ENCODE peak calls at places on chromosomes 13 and 19, in four cellular contexts. One of them, this sample, is unnamed.

GRCh38 chr19:40555978-40556689 is 20.5 kb upstream of the SHKBP1 start:
- DNase-seq in K562: no peak
- DNase-seq in HEK293T: no peak
- DNase-seq in GM12878: no peak
- DNase-seq in this sample: no peak

GRCh38 chr19:50639121-50640112 is at the start of gene SYT3:
- DNase-seq in K562: peak; percentile 95
- DNase-seq in HEK293T: peak; percentile 82
- DNase-seq in GM12878: no peak
- DNase-seq in this sample: no peak

GRCh38 chr13:95865080-95865597 is 188.1 kb downstream of the UGGT2 start:
- DNase-seq in K562: no peak
- DNase-seq in HEK293T: no peak
- DNase-seq in GM12878: no peak
- DNase-seq in this sample: no peak

GRCh38 chr13:28735481-28736029 is 16.8 kb upstream of the SLC46A3 start:
- DNase-seq in K562: no peak
- DNase-seq in HEK293T: no peak
- DNase-seq in GM12878: no peak
- DNase-seq in this sample: no peak

GRCh38 chr13:43196171-43196611 is 172.8 kb downstream of the DNAJC15 start:
- DNase-seq in K562: no peak
- DNase-seq in HEK293T: no peak
- DNase-seq in GM12878: no peak
- DNase-seq in this sample: no peak

GRCh38 chr13:47332149-47332548 is 435.3 kb upstream of the HTR2A start:
- DNase-seq in K562: no peak
- DNase-seq in HEK293T: no peak
- DNase-seq in GM12878: no peak
- DNase-seq in this sample: no peak

GRCh38 chr13:48006396-48006795 is 5.3 kb upstream of the SUCLA2 start:
- DNase-seq in K562: no peak
- DNase-seq in HEK293T: no peak
- DNase-seq in GM12878: no peak
- DNase-seq in this sample: no peak

GRCh38 chr13:35810286-35810685 is 320.9 kb downstream of the DCLK1 start:
- DNase-seq in K562: no peak
- DNase-seq in HEK293T: no peak
- DNase-seq in GM12878: no peak
- DNase-seq in this sample: no peak

GRCh38 chr19:55156202-55157063 is 1.1 kb downstream of the TNNI3 start:
- DNase-seq in K562: peak; percentile 93
- DNase-seq in HEK293T: peak; percentile 88
- DNase-seq in GM12878: no peak
- DNase-seq in this sample: peak; percentile 64

GRCh38 chr13:111880185-111880584 is 186.8 kb upstream of the SOX1 start:
- DNase-seq in K562: no peak
- DNase-seq in HEK293T: no peak
- DNase-seq in GM12878: no peak
- DNase-seq in this sample: no peak

GRCh38 chr19:45059258-45059965 is 16.9 kb downstream of the ZNF296 start:
- DNase-seq in K562: peak; percentile 78
- DNase-seq in HEK293T: peak; percentile 87
- DNase-seq in GM12878: no peak
- DNase-seq in this sample: peak; percentile 78

GRCh38 chr19:50358483-50359431 is 6.7 kb downstream of the NAPSA start:
- DNase-seq in K562: peak; percentile 96
- DNase-seq in HEK293T: no peak
- DNase-seq in GM12878: peak; percentile 48
- DNase-seq in this sample: no peak

GRCh38 chr13:65914707-65915106 is 1315.4 kb downstream of the PCDH9 start:
- DNase-seq in K562: no peak
- DNase-seq in HEK293T: no peak
- DNase-seq in GM12878: no peak
- DNase-seq in this sample: no peak

GRCh38 chr19:42311612-42312160 is 1.4 kb upstream of the TMEM145 start:
- DNase-seq in K562: no peak
- DNase-seq in HEK293T: peak; percentile 31
- DNase-seq in GM12878: no peak
- DNase-seq in this sample: no peak

GRCh38 chr13:37905736-37906135 is 36.2 kb upstream of the TRPC4 start:
- DNase-seq in K562: no peak
- DNase-seq in HEK293T: no peak
- DNase-seq in GM12878: no peak
- DNase-seq in this sample: no peak

GRCh38 chr13:34346626-34347025 is 528.7 kb downstream of the RFC3 start:
- DNase-seq in K562: no peak
- DNase-seq in HEK293T: no peak
- DNase-seq in GM12878: no peak
- DNase-seq in this sample: no peak

GRCh38 chr19:20028611-20029010 is 10.7 kb downstream of the ZNF682 start:
- DNase-seq in K562: no peak
- DNase-seq in HEK293T: no peak
- DNase-seq in GM12878: no peak
- DNase-seq in this sample: no peak

GRCh38 chr19:45499196-45500180 is 1.2 kb downstream of the PPM1N start:
- DNase-seq in K562: peak; percentile 72
- DNase-seq in HEK293T: peak; percentile 57
- DNase-seq in GM12878: no peak
- DNase-seq in this sample: no peak

GRCh38 chr13:47519626-47520025 is 481.4 kb downstream of the SUCLA2 start:
- DNase-seq in K562: no peak
- DNase-seq in HEK293T: no peak
- DNase-seq in GM12878: no peak
- DNase-seq in this sample: no peak

GRCh38 chr13:84430441-84430840 is 548.2 kb upstream of the SLITRK1 start:
- DNase-seq in K562: no peak
- DNase-seq in HEK293T: no peak
- DNase-seq in GM12878: no peak
- DNase-seq in this sample: no peak

GRCh38 chr19:1259206-1259872 is 9.8 kb upstream of the CIRBP start:
- DNase-seq in K562: no peak
- DNase-seq in HEK293T: no peak
- DNase-seq in GM12878: peak; percentile 73
- DNase-seq in this sample: peak; percentile 86

GRCh38 chr13:74243637-74244526 is 109.7 kb upstream of the KLF12 start:
- DNase-seq in K562: no peak
- DNase-seq in HEK293T: no peak
- DNase-seq in GM12878: no peak
- DNase-seq in this sample: no peak

GRCh38 chr19:12723643-12724426 is at the start of gene TNPO2:
- DNase-seq in K562: peak; percentile 69
- DNase-seq in HEK293T: peak; percentile 71
- DNase-seq in GM12878: peak; percentile 40
- DNase-seq in this sample: peak; percentile 71
- TF ChIP-seq FOXM1 in K562: no peak
- TF ChIP-seq FOXM1 in HEK293T: no peak
- TF ChIP-seq FOXM1 in GM12878: no peak
- TF ChIP-seq FOXM1 in this sample: no peak

GRCh38 chr13:101515504-101515903 is 63.0 kb downstream of the ITGBL1 start:
- DNase-seq in K562: no peak
- DNase-seq in HEK293T: no peak
- DNase-seq in GM12878: no peak
- DNase-seq in this sample: no peak
- TF ChIP-seq BHLHE40 in K562: no peak
- TF ChIP-seq BHLHE40 in HEK293T: no peak
- TF ChIP-seq BHLHE40 in GM12878: no peak
- TF ChIP-seq BHLHE40 in this sample: no peak

GRCh38 chr19:18225355-18225701 is 910 bp downstream of the PDE4C start:
- DNase-seq in K562: no peak
- DNase-seq in HEK293T: no peak
- DNase-seq in GM12878: no peak
- DNase-seq in this sample: no peak
- TF ChIP-seq FOXM1 in K562: no peak
- TF ChIP-seq FOXM1 in HEK293T: no peak
- TF ChIP-seq FOXM1 in GM12878: no peak
- TF ChIP-seq FOXM1 in this sample: no peak

DNA sequence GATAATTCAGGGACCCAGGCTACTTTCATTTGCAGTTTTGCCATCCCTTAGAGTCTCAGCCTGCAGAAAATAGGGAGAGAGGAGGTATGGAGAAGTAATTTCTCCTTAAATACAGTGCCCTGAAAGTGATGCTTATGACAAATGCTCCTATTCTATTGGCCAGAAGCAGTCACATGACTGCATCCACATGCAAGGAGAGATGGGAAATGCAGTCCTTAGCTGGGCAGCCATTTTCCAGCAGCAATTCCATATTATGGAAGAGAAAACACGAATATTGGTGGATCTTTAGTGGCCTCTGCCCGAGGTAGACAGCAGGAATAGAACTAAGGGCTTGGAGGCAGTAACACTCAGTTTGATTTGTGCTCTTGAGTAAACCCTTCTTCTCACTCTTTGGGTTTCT is 39.4 kb downstream of the VAV1 start:
- DNase-seq in K562: peak; percentile 82
- DNase-seq in HEK293T: peak; percentile 61
- DNase-seq in GM12878: peak; percentile 12
- DNase-seq in this sample: peak; percentile 31
- TF ChIP-seq BHLHE40 in K562: no peak
- TF ChIP-seq BHLHE40 in HEK293T: no peak
- TF ChIP-seq BHLHE40 in GM12878: no peak
- TF ChIP-seq BHLHE40 in this sample: no peak

DNA sequence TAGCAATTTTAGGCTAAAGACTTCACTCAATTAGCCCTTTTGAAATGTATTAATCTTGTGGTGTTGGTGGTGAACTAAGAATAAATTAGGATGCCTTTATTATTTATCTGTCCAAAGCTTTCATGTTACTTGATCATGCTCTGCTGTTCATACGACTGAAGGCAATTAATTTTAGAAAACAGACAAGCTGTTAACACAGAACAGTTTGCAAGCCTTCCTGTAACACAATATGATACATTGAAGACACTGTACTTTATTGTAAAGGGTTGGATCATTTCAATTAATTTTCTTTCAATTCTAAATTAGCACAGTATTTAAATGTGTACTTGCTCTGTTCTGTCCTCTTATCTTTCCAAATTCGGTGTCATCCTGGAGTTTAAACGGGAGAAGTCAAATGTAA is 794.3 kb upstream of the MIR17HG start:
- DNase-seq in K562: no peak
- DNase-seq in HEK293T: no peak
- DNase-seq in GM12878: no peak
- DNase-seq in this sample: no peak
- TF ChIP-seq FOXM1 in K562: no peak
- TF ChIP-seq FOXM1 in HEK293T: no peak
- TF ChIP-seq FOXM1 in GM12878: no peak
- TF ChIP-seq FOXM1 in this sample: no peak

GRCh38 chr19:38044267-38045111 is 137.5 kb downstream of the SIPA1L3 start:
- DNase-seq in K562: no peak
- DNase-seq in HEK293T: no peak
- DNase-seq in GM12878: no peak
- DNase-seq in this sample: no peak
- TF ChIP-seq BHLHE40 in K562: no peak
- TF ChIP-seq BHLHE40 in HEK293T: no peak
- TF ChIP-seq BHLHE40 in GM12878: no peak
- TF ChIP-seq BHLHE40 in this sample: no peak

DNA sequence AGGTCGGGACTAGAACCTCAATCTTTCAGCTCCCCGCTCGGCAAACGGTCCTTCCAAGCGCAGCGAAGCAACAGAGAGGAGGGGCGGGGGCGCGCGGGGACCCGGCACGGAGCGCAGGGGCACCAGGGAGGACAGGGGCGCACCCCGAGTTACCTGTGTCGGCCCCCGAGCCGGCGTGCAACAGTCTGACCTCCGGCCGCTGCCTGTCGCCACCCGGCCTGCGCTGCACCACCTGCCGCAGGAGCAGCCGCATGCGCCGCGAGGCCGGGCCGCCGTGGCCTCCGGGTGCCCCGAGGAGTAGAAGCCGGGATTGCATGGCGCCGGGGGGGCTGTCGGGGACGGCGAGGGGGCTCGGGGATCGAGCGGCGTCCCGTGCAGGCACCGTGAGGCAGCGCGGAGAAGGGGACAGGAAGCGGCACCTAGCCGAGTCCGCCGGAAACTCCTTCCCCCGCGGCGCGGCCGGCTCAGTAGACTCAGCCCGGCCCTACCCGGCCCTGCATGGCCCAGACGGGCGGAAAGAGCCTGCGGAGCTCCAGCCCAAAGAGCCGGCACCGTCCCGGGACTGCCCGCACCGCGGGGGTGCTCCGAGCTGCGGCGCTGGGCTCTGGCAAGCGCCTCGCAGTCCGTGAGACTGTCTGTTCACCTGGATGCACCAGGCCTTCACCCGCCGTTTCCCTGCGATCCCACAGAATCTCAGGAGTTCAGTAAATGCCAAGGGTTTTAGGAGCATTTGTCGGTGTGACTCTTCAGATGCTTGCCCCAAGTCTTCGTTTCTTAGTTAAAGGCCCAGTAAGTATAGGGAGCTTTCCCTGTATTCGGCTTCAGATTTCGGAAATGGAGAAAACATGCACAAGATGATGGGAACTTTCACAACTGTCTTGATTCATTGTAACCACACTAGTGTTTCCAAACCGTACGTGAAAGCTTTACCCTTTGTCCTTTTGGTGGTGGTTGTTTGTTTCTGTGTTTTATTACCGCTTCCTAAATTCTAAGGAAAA is at the start of gene VWA8:
- DNase-seq in K562: peak; percentile 53
- DNase-seq in HEK293T: peak; percentile 82
- DNase-seq in GM12878: no peak
- DNase-seq in this sample: peak; percentile 59
- TF ChIP-seq FOXM1 in K562: no peak
- TF ChIP-seq FOXM1 in HEK293T: no peak
- TF ChIP-seq FOXM1 in GM12878: no peak
- TF ChIP-seq FOXM1 in this sample: peak; percentile 57